ENCODE peak calls at places on chromosomes 6 and 20, in seven cellular contexts. T, L, N, C, Q, O and F are unnamed samples.

GRCh38 chr20:14234666-14235295 is 102.6 kb downstream of the FLRT3 start:
- DNase-seq in C (no peak), N (no peak), Q (no peak), O (no peak), L (no peak), T (no peak), F (peak)

GRCh38 chr20:62818592-62819493 is 2.0 kb downstream of the COL9A3 start:
- DNase-seq in T (no peak), C (peak), Q (peak), O (no peak), N (no peak), L (no peak), F (no peak)

GRCh38 chr20:52552181-52552872 is 360.7 kb upstream of the ZFP64 start:
- DNase-seq in O (no peak), C (no peak), L (no peak), N (no peak), T (no peak), Q (no peak), F (no peak)

GRCh38 chr6:40152701-40153100 is 218.4 kb upstream of the MOCS1 start:
- DNase-seq in Q (no peak), L (no peak), C (no peak), T (no peak), O (no peak), N (no peak), F (no peak)

GRCh38 chr6:151733680-151734320 is 73.7 kb upstream of the ESR1 start:
- DNase-seq in T (no peak), Q (no peak), N (no peak), L (no peak), C (no peak), O (no peak), F (no peak)

GRCh38 chr6:43914272-43915147 is 144.5 kb downstream of the VEGFA start:
- DNase-seq in Q (no peak), N (no peak), O (no peak), T (no peak), L (no peak), C (no peak), F (no peak)

GRCh38 chr6:79570802-79571367 is 33.7 kb upstream of the LCA5 start:
- DNase-seq in T (no peak), L (no peak), N (no peak), Q (no peak), O (no peak), C (no peak), F (peak)

GRCh38 chr6:44258325-44258863 is 1.1 kb upstream of the SLC35B2 start:
- DNase-seq in L (no peak), O (no peak), C (no peak), T (no peak), N (no peak), Q (no peak), F (no peak)

GRCh38 chr6:123564363-123564762 is 72.4 kb downstream of the TRDN start:
- DNase-seq in L (no peak), O (no peak), C (no peak), N (no peak), Q (no peak), T (no peak), F (no peak)

GRCh38 chr20:37584238-37584807 is 56.6 kb upstream of the BLCAP start:
- DNase-seq in L (no peak), T (peak), Q (no peak), C (no peak), N (no peak), O (peak), F (no peak)

GRCh38 chr6:169800668-169801395 is 49.4 kb downstream of the ERMARD start:
- DNase-seq in Q (no peak), C (peak), T (no peak), O (peak), L (peak), N (no peak), F (peak)

GRCh38 chr20:58711266-58712051 is 18.9 kb downstream of the NPEPL1 start:
- DNase-seq in L (no peak), T (no peak), N (peak), O (peak), Q (no peak), C (peak), F (no peak)

GRCh38 chr6:142187209-142187608 is 40.1 kb downstream of the VTA1 start:
- DNase-seq in N (no peak), O (no peak), L (no peak), T (no peak), Q (peak), C (peak), F (no peak)

GRCh38 chr6:91167846-91168245 is 581.0 kb upstream of the MAP3K7 start:
- DNase-seq in L (no peak), N (no peak), Q (no peak), T (no peak), C (no peak), O (peak), F (no peak)

GRCh38 chr6:170087946-170088348 is 202.9 kb downstream of the DLL1 start:
- DNase-seq in N (peak), Q (no peak), L (no peak), C (peak), T (no peak), O (no peak), F (no peak)

GRCh38 chr6:139852484-139853140 is 478.2 kb upstream of the CITED2 start:
- DNase-seq in O (no peak), N (no peak), Q (no peak), T (no peak), L (no peak), C (no peak), F (peak)

GRCh38 chr6:154404791-154405400 is 48.3 kb upstream of the IPCEF1 start:
- DNase-seq in T (no peak), N (no peak), O (no peak), Q (no peak), C (no peak), L (no peak), F (peak)

GRCh38 chr6:45709834-45710233 is 305.8 kb downstream of the CLIC5 start:
- DNase-seq in C (no peak), T (no peak), Q (no peak), N (no peak), O (no peak), L (no peak), F (no peak)

GRCh38 chr6:82867946-82868345 is 197.7 kb downstream of the UBE3D start:
- DNase-seq in Q (no peak), L (no peak), C (no peak), T (no peak), O (no peak), N (no peak), F (no peak)

GRCh38 chr6:1972961-1973360 is 272.4 kb downstream of the GMDS start:
- DNase-seq in T (no peak), O (no peak), N (no peak), L (no peak), Q (no peak), C (no peak), F (no peak)

GRCh38 chr20:8212286-8212685 is 80.2 kb downstream of the PLCB1 start:
- DNase-seq in T (no peak), O (no peak), N (no peak), Q (no peak), L (no peak), C (no peak), F (peak)

GRCh38 chr20:17896247-17896723 is 72.3 kb downstream of the SNX5 start:
- DNase-seq in O (no peak), T (peak), C (no peak), L (no peak), Q (no peak), N (no peak), F (no peak)

GRCh38 chr6:49541936-49542335 is 8.5 kb upstream of the C6orf141 start:
- DNase-seq in L (no peak), Q (no peak), O (no peak), C (peak), N (no peak), T (no peak), F (no peak)

GRCh38 chr6:15659181-15659580 is 3.6 kb downstream of the DTNBP1 start:
- DNase-seq in L (no peak), O (no peak), C (no peak), Q (no peak), T (no peak), N (no peak), F (no peak)

GRCh38 chr20:39795401-39796272 is 833.5 kb downstream of the DHX35 start:
- DNase-seq in T (no peak), L (no peak), N (no peak), C (peak), Q (no peak), O (no peak), F (no peak)

GRCh38 chr20:57665589-57665971 is 44.2 kb downstream of the PMEPA1 start:
- DNase-seq in N (peak), L (no peak), C (no peak), Q (no peak), T (no peak), O (no peak), F (no peak)

GRCh38 chr6:139367810-139368321 is 6.6 kb downstream of the CITED2 start:
- DNase-seq in T (no peak), L (no peak), O (peak), N (no peak), C (no peak), Q (no peak), F (no peak)

GRCh38 chr6:88360203-88360797 is 194.2 kb upstream of the CNR1 start:
- DNase-seq in N (no peak), C (no peak), Q (no peak), O (no peak), T (no peak), L (no peak), F (peak)

GRCh38 chr6:87820343-87820984 is 118.4 kb upstream of the AKIRIN2 start:
- DNase-seq in T (no peak), L (no peak), N (no peak), O (no peak), Q (no peak), C (no peak), F (no peak)

GRCh38 chr20:38346741-38347140 is 459 bp downstream of the LBP start:
- DNase-seq in N (no peak), O (no peak), Q (no peak), L (no peak), C (no peak), T (no peak), F (no peak)

GRCh38 chr6:4130357-4130987 is 4.9 kb downstream of the ECI2 start:
- DNase-seq in C (peak), O (no peak), L (no peak), N (no peak), Q (no peak), T (no peak), F (no peak)

GRCh38 chr6:37570801-37571200 is 71.1 kb upstream of the CCDC167 start:
- DNase-seq in C (no peak), O (no peak), L (no peak), Q (no peak), N (no peak), T (no peak), F (no peak)

GRCh38 chr20:22904411-22904810 is 130.7 kb upstream of the SSTR4 start:
- DNase-seq in T (no peak), L (no peak), O (no peak), N (no peak), C (no peak), Q (no peak), F (no peak)

GRCh38 chr20:35329435-35330139 is 37.4 kb upstream of the FAM83C start:
- DNase-seq in N (no peak), C (peak), O (peak), Q (no peak), L (no peak), T (peak), F (no peak)
- TF ChIP-seq CTCF in N (no peak), C (no peak), O (peak), Q (no peak), L (peak), T (peak), F (peak)

GRCh38 chr6:31087494-31088089 is 24.8 kb downstream of the C6orf15 start:
- DNase-seq in O (peak), L (no peak), N (peak), C (peak), T (peak), Q (peak), F (peak)

GRCh38 chr6:31081872-31082271 is 30.5 kb downstream of the C6orf15 start:
- DNase-seq in C (no peak), O (no peak), N (no peak), L (no peak), T (no peak), Q (no peak), F (no peak)

GRCh38 chr6:31079656-31080261 is 32.6 kb downstream of the C6orf15 start:
- DNase-seq in Q (peak), C (peak), O (peak), T (peak), L (no peak), N (peak), F (peak)

GRCh38 chr6:31086788-31087440 is 25.5 kb downstream of the C6orf15 start:
- DNase-seq in L (no peak), N (no peak), C (no peak), O (no peak), Q (no peak), T (no peak), F (peak)

DNA sequence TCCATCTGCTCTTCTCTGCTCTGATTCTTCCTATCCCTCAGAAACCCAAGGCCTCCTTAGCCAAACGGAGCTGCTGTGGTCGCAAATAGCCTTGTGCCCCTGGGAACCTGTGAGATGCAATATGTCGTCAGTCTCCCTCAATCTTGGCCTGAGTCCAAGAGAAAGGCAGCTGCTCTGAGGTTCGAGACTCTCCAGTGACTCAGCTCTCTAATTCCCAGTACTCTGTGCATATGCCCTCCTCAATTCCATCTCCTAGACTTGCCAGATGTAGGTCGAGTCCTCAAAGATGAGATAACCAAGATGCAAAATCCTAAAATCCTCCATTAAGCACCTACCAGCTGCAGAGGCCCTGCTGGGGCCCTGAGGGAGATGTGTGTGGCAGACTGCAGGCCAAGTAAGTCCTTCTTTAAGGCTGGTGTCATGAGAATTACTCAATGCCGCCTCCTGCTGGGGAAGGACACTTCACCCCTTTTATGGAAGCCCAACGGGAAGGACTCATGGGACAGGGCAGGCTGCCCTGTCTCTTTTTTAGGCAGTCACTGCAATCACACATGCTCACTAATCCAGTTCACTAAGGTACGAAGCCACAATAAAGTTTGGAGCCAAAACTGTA is 28.5 kb downstream of the C6orf15 start:
- DNase-seq in Q (no peak), N (peak), C (no peak), T (peak), O (peak), L (no peak), F (peak)
- TF ChIP-seq CTCF in Q (no peak), N (peak), C (no peak), T (peak), O (peak), L (peak), F (peak)

GRCh38 chr20:33262658-33263065 is 20.4 kb upstream of the BPIFB1 start:
- DNase-seq in L (peak), T (peak), N (peak), C (peak), Q (no peak), O (peak), F (peak)
- TF ChIP-seq CTCF in L (peak), T (peak), N (no peak), C (peak), Q (no peak), O (peak), F (peak)

GRCh38 chr20:16576219-16576618 is 3.0 kb upstream of the KIF16B start:
- DNase-seq in C (no peak), O (no peak), T (no peak), Q (no peak), L (no peak), N (no peak), F (no peak)

GRCh38 chr20:16575390-16576140 is 2.3 kb upstream of the KIF16B start:
- DNase-seq in L (no peak), T (peak), C (no peak), Q (no peak), O (peak), N (no peak), F (no peak)

GRCh38 chr20:16574656-16575355 is 1.6 kb upstream of the KIF16B start:
- DNase-seq in N (peak), T (peak), Q (peak), O (peak), C (peak), L (peak), F (no peak)

GRCh38 chr20:16571333-16571732 is 1.9 kb downstream of the KIF16B start:
- DNase-seq in Q (no peak), N (no peak), C (no peak), T (no peak), O (no peak), L (no peak), F (no peak)

DNA sequence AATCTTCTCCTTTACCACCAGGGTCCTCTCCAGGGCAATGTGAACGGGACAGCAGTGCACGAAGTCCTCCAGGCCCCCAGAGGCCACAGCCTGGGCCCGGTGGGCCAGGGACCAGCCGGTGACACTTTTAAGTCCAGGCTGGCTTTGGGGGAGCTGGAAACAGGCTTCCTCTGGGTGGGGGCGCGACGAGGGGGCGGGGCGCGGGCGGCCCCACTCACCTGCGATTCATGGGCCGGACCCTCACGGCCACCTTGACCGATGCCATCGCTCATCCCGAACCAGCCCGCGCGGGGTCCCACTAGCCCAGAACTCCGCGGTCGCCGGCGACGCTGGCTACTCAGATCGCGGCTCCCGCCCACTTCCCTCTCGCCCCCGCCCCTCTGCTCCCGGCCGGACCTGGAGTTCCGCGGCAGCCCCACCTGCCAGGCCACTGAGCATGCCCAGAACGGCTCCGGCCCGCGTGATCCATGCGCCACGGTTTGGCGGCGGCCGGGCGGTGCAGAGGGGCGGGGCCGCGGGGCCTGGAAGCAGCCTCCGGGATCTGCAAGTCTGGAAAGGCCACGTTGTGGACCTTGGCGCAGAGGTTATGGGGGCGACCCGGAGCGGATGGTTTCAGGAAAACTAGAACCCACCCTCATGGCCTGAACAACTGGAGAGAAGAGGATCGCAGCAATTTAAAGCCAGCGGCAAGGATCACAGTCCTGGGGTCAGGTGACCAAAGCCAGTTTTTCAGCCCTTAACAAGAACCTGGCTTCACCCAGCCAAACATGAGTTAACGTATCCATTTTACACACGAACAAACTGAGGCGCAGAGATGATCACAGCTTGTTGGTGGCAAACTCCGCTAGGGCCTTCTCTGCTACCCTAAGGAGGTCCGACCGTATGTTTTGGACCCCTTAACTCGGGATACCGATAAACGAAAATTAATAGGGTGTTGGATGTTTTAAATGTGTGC is at the start of gene KIF16B:
- DNase-seq in L (peak), N (peak), Q (peak), C (peak), T (peak), O (peak), F (no peak)
- TF ChIP-seq CTCF in L (no peak), N (peak), Q (no peak), C (no peak), T (no peak), O (peak), F (no peak)

GRCh38 chr6:156379392-156379910 is 397.7 kb upstream of the ARID1B start:
- DNase-seq in N (no peak), L (no peak), C (no peak), O (no peak), Q (no peak), T (no peak), F (no peak)

GRCh38 chr6:156383059-156383458 is 394.1 kb upstream of the ARID1B start:
- DNase-seq in N (no peak), C (no peak), L (no peak), O (no peak), Q (no peak), T (no peak), F (no peak)

GRCh38 chr6:156378853-156379252 is 398.3 kb upstream of the ARID1B start:
- DNase-seq in C (no peak), L (no peak), N (no peak), O (no peak), Q (no peak), T (no peak), F (no peak)

DNA sequence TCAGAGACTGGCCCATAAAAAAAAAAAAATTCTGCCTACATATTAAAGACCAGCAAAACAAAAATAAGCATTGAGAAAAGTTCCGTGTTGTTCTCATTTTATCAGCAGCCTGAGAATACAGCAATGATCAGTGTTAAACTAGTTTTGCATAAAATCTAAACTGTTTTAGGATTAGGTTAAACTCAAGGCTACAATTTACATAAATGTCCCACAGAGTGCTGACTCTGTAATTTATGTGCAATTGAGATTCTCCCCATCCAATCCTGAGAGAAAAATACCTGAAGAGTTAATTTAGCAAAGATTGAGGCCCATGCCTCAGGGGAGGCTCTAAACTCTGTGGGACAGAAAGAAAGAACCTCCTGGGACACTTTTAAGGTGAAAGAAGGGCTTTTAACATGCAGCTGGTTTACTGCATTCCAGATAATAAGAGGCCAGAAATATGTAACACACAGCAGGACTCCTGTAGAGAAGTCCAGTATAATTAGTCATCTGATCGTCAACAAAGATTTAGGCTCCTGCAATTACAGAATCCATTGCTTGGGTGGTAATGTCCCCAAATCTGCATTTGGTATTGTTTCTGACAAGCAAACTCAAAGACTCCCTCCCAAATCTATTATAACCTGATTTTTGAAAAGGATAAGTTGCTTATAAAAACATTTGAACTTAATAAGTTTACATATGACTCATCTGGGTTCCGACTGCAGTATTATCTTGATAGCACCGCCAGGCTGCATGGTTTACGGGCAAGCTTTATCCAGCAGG is 397.1 kb upstream of the ARID1B start:
- DNase-seq in N (no peak), T (no peak), C (no peak), L (peak), O (no peak), Q (no peak), F (peak)
- TF ChIP-seq CTCF in N (no peak), T (no peak), C (no peak), L (no peak), O (no peak), Q (no peak), F (no peak)